ENCODE peak calls at places on chromosomes 1 and 21, in five cellular contexts. Y, A, W, K and G are unnamed samples.

GRCh38 chr21:41950941-41951408 is 2.8 kb downstream of the C2CD2 start:
- DNase-seq in K (no peak), Y (no peak), A (peak), W (no peak), G (no peak)

GRCh38 chr21:21165063-21165645 is 166.9 kb downstream of the NCAM2 start:
- DNase-seq in Y (no peak), A (no peak), W (no peak), K (no peak), G (no peak)

GRCh38 chr21:33932731-33933130 is 17.1 kb upstream of the ATP5PO start:
- DNase-seq in Y (no peak), A (no peak), K (no peak), W (no peak), G (no peak)

GRCh38 chr1:15153842-15154479 is 414 bp downstream of the TMEM51 start:
- DNase-seq in A (peak), Y (peak), W (peak), K (peak), G (peak)

GRCh38 chr1:169295425-169295824 is 72.2 kb downstream of the NME7 start:
- DNase-seq in W (no peak), Y (no peak), A (no peak), K (no peak), G (no peak)

GRCh38 chr21:40936771-40937261 is 89.9 kb upstream of the DSCAM start:
- DNase-seq in W (no peak), K (no peak), A (no peak), Y (no peak), G (no peak)

GRCh38 chr1:241716915-241717651 is 65.0 kb downstream of the WDR64 start:
- DNase-seq in Y (no peak), K (no peak), A (no peak), W (no peak), G (no peak)

GRCh38 chr21:37341254-37341960 is 25.2 kb upstream of the DYRK1A start:
- DNase-seq in Y (no peak), W (no peak), K (no peak), A (no peak), G (no peak)

GRCh38 chr1:246373828-246374569 is 133.1 kb downstream of the SMYD3 start:
- DNase-seq in A (no peak), W (no peak), Y (no peak), K (no peak), G (no peak)

GRCh38 chr1:178061632-178062031 is 32.3 kb upstream of the RASAL2 start:
- DNase-seq in K (no peak), A (no peak), Y (no peak), W (no peak), G (no peak)

GRCh38 chr1:208219659-208220282 is 24.4 kb downstream of the PLXNA2 start:
- DNase-seq in A (no peak), Y (no peak), K (no peak), W (no peak), G (no peak)

GRCh38 chr1:85278853-85279314 is 2.5 kb upstream of the BCL10 start:
- DNase-seq in A (no peak), K (no peak), Y (no peak), W (no peak), G (no peak)

GRCh38 chr1:59266927-59267293 is 30.0 kb upstream of the FGGY start:
- DNase-seq in A (no peak), K (no peak), Y (no peak), W (no peak), G (no peak)

GRCh38 chr1:44817771-44818495 is 9.6 kb downstream of the BTBD19 start:
- DNase-seq in Y (no peak), W (no peak), K (no peak), A (no peak), G (no peak)

GRCh38 chr21:42685036-42685435 is 31.6 kb downstream of the PDE9A start:
- DNase-seq in W (no peak), K (no peak), Y (no peak), A (no peak), G (no peak)

GRCh38 chr1:180854456-180854855 is 58.2 kb upstream of the KIAA1614 start:
- DNase-seq in W (no peak), Y (no peak), K (no peak), A (no peak), G (no peak)

GRCh38 chr1:228000416-228000815 is 6.4 kb upstream of the WNT3A start:
- DNase-seq in K (no peak), A (no peak), W (no peak), Y (no peak), G (no peak)

GRCh38 chr1:185813401-185813979 is 79.3 kb downstream of the HMCN1 start:
- DNase-seq in Y (no peak), K (peak), W (no peak), A (peak), G (no peak)

GRCh38 chr1:46301406-46302090 is 1.9 kb downstream of the LRRC41 start:
- DNase-seq in W (no peak), K (peak), A (peak), Y (no peak), G (no peak)

GRCh38 chr21:36125513-36126121 is 9.3 kb upstream of the CBR3 start:
- DNase-seq in K (peak), A (peak), Y (peak), W (peak), G (no peak)

GRCh38 chr1:89820423-89821321 is at the start of gene LRRC8D:
- DNase-seq in W (peak), Y (peak), A (peak), K (peak), G (peak)

GRCh38 chr1:3651011-3651938 is 1.0 kb upstream of the TP73 start:
- DNase-seq in K (no peak), A (no peak), Y (no peak), W (peak), G (peak)

GRCh38 chr1:172449585-172450523 is 6.0 kb upstream of the PIGC start:
- DNase-seq in Y (peak), A (peak), W (peak), K (peak), G (no peak)

GRCh38 chr1:54549181-54549924 is 1.3 kb downstream of the ACOT11 start:
- DNase-seq in A (no peak), K (no peak), W (no peak), Y (no peak), G (no peak)

GRCh38 chr21:38170283-38170682 is 86.5 kb upstream of the KCNJ15 start:
- DNase-seq in A (no peak), Y (no peak), W (no peak), K (no peak), G (no peak)

GRCh38 chr1:232142403-232143314 is 487.3 kb downstream of the SIPA1L2 start:
- DNase-seq in Y (no peak), W (no peak), K (no peak), A (no peak), G (no peak)

GRCh38 chr1:9942939-9943807 is at the start of the genes LZIC and NMNAT1:
- DNase-seq in W (peak), A (peak), K (peak), Y (peak), G (peak)

GRCh38 chr1:63813829-63814277 is 40.0 kb downstream of the ROR1 start:
- DNase-seq in W (no peak), Y (no peak), K (peak), A (no peak), G (no peak)

GRCh38 chr1:225842074-225842473 is 32.1 kb downstream of the EPHX1 start:
- DNase-seq in Y (no peak), A (no peak), W (no peak), K (no peak), G (no peak)